ENCODE peak calls at places on chromosomes 6 and 20, in four cellular contexts. H is GM23338, L is skeletal muscle cell, M is NCI-H748 treated with DMSO at 0.1 percent for 48 hours. T is an unnamed sample.

GRCh38 chr20:6007529-6008103 is 46.2 kb downstream of the LRRN4 start:
- DNase-seq in H (no peak), L (no peak), M (no peak), T (no peak)

GRCh38 chr6:139135578-139136545 is 982 bp downstream of the HECA start:
- DNase-seq in H (peak), L (no peak), M (no peak), T (no peak)

GRCh38 chr20:32501709-32502108 is 83.4 kb downstream of the NOL4L start:
- DNase-seq in H (no peak), L (no peak), M (no peak), T (no peak)

GRCh38 chr6:722077-722524 is 29.2 kb upstream of the EXOC2 start:
- DNase-seq in H (peak), L (peak), M (peak), T (no peak)

GRCh38 chr6:113669641-113670040 is 187.5 kb upstream of the MARCKS start:
- DNase-seq in H (no peak), L (no peak), M (no peak), T (no peak)

GRCh38 chr20:33353013-33353402 is 48.3 kb downstream of the CDK5RAP1 start:
- DNase-seq in H (no peak), L (no peak), M (no peak), T (no peak)

GRCh38 chr6:139124887-139125672 is 9.8 kb upstream of the HECA start:
- DNase-seq in H (peak), L (peak), M (peak), T (no peak)

GRCh38 chr20:1291191-1291741 is 25.2 kb downstream of the SNPH start:
- DNase-seq in H (no peak), L (peak), M (no peak), T (peak)

GRCh38 chr6:132907231-132907630 is 92.9 kb downstream of the RPS12 start:
- DNase-seq in H (no peak), L (no peak), M (no peak), T (no peak)

GRCh38 chr6:57305112-57305511 is 12.3 kb upstream of the PRIM2 start:
- DNase-seq in H (no peak), L (no peak), M (no peak), T (no peak)

GRCh38 chr6:123276439-123277045 is 280.5 kb downstream of the CLVS2 start:
- DNase-seq in H (peak), L (no peak), M (no peak), T (no peak)

GRCh38 chr6:53741417-53741816 is 53.4 kb upstream of the LRRC1 start:
- DNase-seq in H (peak), L (no peak), M (no peak), T (no peak)

GRCh38 chr20:40962733-40963504 is 65.7 kb upstream of the TOP1 start:
- DNase-seq in H (peak), L (no peak), M (peak), T (peak)

GRCh38 chr6:53984581-53984980 is 126.7 kb upstream of the MLIP start:
- DNase-seq in H (no peak), L (no peak), M (no peak), T (no peak)

GRCh38 chr6:122432816-122433215 is 33.4 kb downstream of the HSF2 start:
- DNase-seq in H (no peak), L (no peak), M (no peak), T (no peak)

GRCh38 chr6:170212051-170212756 is 78.7 kb downstream of the DLL1 start:
- DNase-seq in H (no peak), L (no peak), M (no peak), T (no peak)

GRCh38 chr6:47138046-47138445 is 95.9 kb upstream of the ADGRF1 start:
- DNase-seq in H (no peak), L (peak), M (no peak), T (no peak)

T was measured in anterior cingulate cortex.